ENCODE peak calls at places on chromosome 15, in seven cellular contexts. W is EL; N is EH; X is activated T-cell treated with anti-CD3 and anti-CD28 coated beads for 1 hour; H is pancreas; T is posterior vena cava; A is activated effector memory CD4-positive, alpha-beta T cell treated with anti-CD3 and anti-CD28 coated beads, Interleukin-2, amount 50 U/mL, for 16 hours. V is an unnamed sample.

GRCh38 chr15:48603922-48604321 is 41.6 kb downstream of the FBN1 start:
- DNase-seq in W (no peak), T (no peak), X (no peak), H (no peak), N (no peak), A (no peak), V (no peak)

GRCh38 chr15:100129677-100130076 is 212.1 kb downstream of the ADAMTS17 start:
- DNase-seq in T (no peak), X (no peak), N (no peak), W (no peak), H (no peak), A (no peak), V (no peak)

GRCh38 chr15:83015361-83015760 is 3.9 kb upstream of the C15orf40 start:
- DNase-seq in T (no peak), A (no peak), H (no peak), N (no peak), X (no peak), W (no peak), V (no peak)

GRCh38 chr15:91345761-91346160 is 245.7 kb downstream of the SV2B start:
- DNase-seq in H (no peak), A (no peak), T (no peak), X (no peak), N (no peak), W (no peak), V (no peak)

GRCh38 chr15:39904115-39904514 is 16.0 kb downstream of the GPR176 start:
- DNase-seq in T (no peak), X (no peak), W (no peak), H (no peak), N (no peak), A (no peak), V (no peak)

GRCh38 chr15:70212288-70212962 is 114.7 kb upstream of the TLE3 start:
- DNase-seq in H (no peak), A (no peak), X (no peak), T (no peak), W (no peak), N (no peak), V (no peak)

GRCh38 chr15:48355377-48355776 is 24.1 kb downstream of the DUT start:
- DNase-seq in X (no peak), T (no peak), N (peak), A (no peak), H (no peak), W (peak), V (no peak)

GRCh38 chr15:48002772-48003171 is 118.0 kb upstream of the SLC24A5 start:
- DNase-seq in X (no peak), H (no peak), N (no peak), W (no peak), T (no peak), A (no peak), V (no peak)

GRCh38 chr15:92637621-92638020 is 18.0 kb downstream of the FAM174B start:
- DNase-seq in X (no peak), W (no peak), H (peak), T (no peak), N (no peak), A (no peak), V (no peak)

GRCh38 chr15:58840048-58840447 is 68.9 kb downstream of the MINDY2 start:
- DNase-seq in A (no peak), T (no peak), X (no peak), W (peak), N (peak), H (no peak), V (no peak)

GRCh38 chr15:75646944-75647364 is 758 bp upstream of the SNX33 start:
- DNase-seq in A (no peak), X (no peak), W (no peak), T (no peak), H (no peak), N (no peak), V (no peak)

GRCh38 chr15:92118162-92118935 is 264.8 kb downstream of the SLCO3A1 start:
- DNase-seq in X (no peak), T (no peak), H (no peak), N (peak), W (no peak), A (no peak), V (peak)

GRCh38 chr15:85047271-85047948 is 65.8 kb downstream of the PDE8A start:
- DNase-seq in X (no peak), A (no peak), W (peak), N (peak), H (no peak), T (no peak), V (peak)

GRCh38 chr15:66803182-66803729 is 101.2 kb downstream of the SMAD6 start:
- DNase-seq in A (peak), W (peak), H (peak), X (no peak), N (peak), T (peak), V (peak)

GRCh38 chr15:92954578-92954977 is 54.5 kb downstream of the CHD2 start:
- DNase-seq in H (no peak), X (no peak), N (peak), W (no peak), T (no peak), A (no peak), V (no peak)

V was measured in AG08395.